ENCODE peak calls at places on chromosomes 13 and 19, in six cellular contexts. B is neuronal stem cell, H is mesenchymal stem cell, X is trophoblast cell, G is H9, C is mesendoderm. L is an unnamed sample.

GRCh38 chr19:51333836-51334460 is 8.0 kb downstream of the VSIG10L start:
- DNase-seq in H (no peak), X (no peak), G (peak), B (no peak), C (peak), L (no peak)

GRCh38 chr19:39262496-39262895 is 5.7 kb upstream of the IFNL2 start:
- DNase-seq in H (no peak), C (no peak), X (peak), G (no peak), B (no peak), L (no peak)

GRCh38 chr19:44904426-44904994 is 1.1 kb upstream of the APOE start:
- DNase-seq in C (peak), X (no peak), B (no peak), G (peak), H (no peak), L (no peak)

GRCh38 chr19:32339988-32340874 is 5.2 kb upstream of the ZNF507 start:
- DNase-seq in B (no peak), H (peak), X (peak), C (peak), G (peak), L (peak)

GRCh38 chr19:45767410-45767880 is 1.6 kb downstream of the SIX5 start:
- DNase-seq in C (peak), X (peak), B (peak), H (peak), G (peak), L (peak)

GRCh38 chr19:39426170-39426569 is 9.6 kb downstream of the RPS16 start:
- DNase-seq in H (peak), G (no peak), X (no peak), C (no peak), B (no peak), L (no peak)

GRCh38 chr19:53158119-53158656 is 665 bp downstream of the ZNF347 start:
- DNase-seq in C (peak), B (peak), X (peak), H (peak), G (peak), L (peak)

GRCh38 chr19:2461751-2462634 is 5.2 kb upstream of the LMNB2 start:
- DNase-seq in G (peak), X (no peak), H (peak), B (peak), C (peak), L (peak)

GRCh38 chr19:7850429-7850819 is 20.4 kb downstream of the EVI5L start:
- DNase-seq in H (peak), G (no peak), B (no peak), X (peak), C (no peak), L (peak)

GRCh38 chr19:16829822-16830289 is 658 bp downstream of the SIN3B start:
- DNase-seq in X (no peak), C (no peak), H (no peak), G (no peak), B (no peak), L (no peak)

GRCh38 chr19:16831531-16831930 is 2.3 kb downstream of the SIN3B start:
- DNase-seq in H (no peak), G (no peak), B (no peak), X (no peak), C (no peak), L (no peak)

GRCh38 chr19:16830679-16831078 is 1.5 kb downstream of the SIN3B start:
- DNase-seq in H (peak), C (no peak), X (no peak), G (no peak), B (no peak), L (peak)

GRCh38 chr19:16825312-16826168 is 3.7 kb upstream of the SIN3B start:
- DNase-seq in H (peak), G (peak), X (peak), B (no peak), C (peak), L (peak)

GRCh38 chr19:16828990-16829821 is at the start of gene SIN3B:
- DNase-seq in B (peak), X (peak), G (peak), H (peak), C (peak), L (peak)
- H3K18ac ChIP-seq in B (peak), X (peak), G (no peak), H (peak), C (peak), L (peak)

DNA sequence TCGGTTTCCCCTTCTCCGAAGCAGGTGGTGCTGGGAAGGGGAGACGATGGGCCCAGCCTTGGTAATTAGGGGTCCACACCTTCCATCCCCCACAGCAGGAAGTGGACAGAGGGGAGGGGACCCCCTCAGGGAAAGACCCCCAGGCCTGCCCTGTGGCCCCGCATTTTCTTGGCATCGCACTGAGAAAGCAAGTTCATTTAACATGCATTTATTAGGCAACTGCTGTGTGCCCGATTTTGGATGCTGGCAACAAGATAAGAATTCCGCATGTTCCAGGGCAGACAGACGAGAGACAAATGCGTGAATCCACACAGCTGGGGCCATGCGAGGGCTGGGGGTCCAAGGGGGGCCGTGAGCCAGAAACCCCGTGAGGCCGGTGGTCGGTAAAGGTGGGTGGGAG is 28.4 kb downstream of the ARID3A start:
- DNase-seq in H (no peak), B (no peak), C (peak), X (no peak), G (no peak), L (no peak)
- H2AK5ac ChIP-seq in H (peak), B (peak), C (peak), X (peak), G (no peak), L (peak)

DNA sequence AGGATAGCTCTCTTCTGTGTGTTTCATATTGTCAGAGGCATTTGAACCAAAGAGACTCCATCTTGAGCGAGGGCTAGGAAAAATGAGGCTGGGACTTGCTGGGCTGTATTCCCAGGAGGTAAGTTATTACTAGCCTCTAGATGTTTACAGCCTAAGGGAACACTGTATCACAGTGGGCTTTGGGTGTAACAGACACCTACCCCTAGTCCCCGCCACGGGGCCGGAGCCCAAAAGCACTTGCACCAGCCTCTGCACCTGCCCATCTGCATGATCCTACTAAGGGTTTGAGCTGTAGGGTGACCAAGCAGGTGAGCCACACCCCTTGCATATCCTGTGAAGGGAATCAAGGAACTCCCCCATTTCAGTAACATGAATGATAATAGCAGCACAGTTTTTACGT is 1972.2 kb downstream of the OLFM4 start:
- DNase-seq in C (no peak), H (no peak), X (no peak), G (peak), B (no peak), L (no peak)
- H3K18ac ChIP-seq in C (no peak), H (no peak), X (no peak), G (no peak), B (no peak), L (no peak)

DNA sequence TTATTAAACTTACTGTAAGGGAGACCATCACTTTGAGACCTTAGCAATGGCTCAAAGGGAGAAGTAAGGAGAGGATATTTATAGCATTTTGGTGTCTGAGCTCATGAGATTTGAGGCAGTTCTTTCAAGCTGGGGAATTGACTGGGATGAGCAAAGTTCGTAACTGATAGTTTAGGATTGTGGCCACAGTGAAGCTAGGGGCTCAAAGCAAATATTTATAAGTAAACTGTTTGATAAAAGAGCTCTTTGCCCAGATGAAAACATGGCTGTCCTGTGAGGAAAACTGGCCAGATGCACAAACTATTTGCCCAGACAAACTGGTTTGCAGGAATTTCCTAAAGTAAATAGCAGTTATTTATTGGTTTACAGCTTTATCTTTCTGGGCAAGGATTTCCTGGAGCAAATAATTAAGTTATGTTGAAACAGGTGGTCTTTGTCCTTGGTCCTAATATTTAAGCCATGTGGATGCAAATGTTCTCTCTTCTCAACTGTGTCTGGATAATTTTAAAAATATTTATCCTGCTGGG is 59.7 kb upstream of the TMTC4 start:
- DNase-seq in H (no peak), C (no peak), X (no peak), B (no peak), G (no peak), L (no peak)
- H2AK5ac ChIP-seq in H (no peak), C (no peak), X (no peak), B (no peak), G (no peak), L (no peak)

GRCh38 chr19:11479090-11479469 is 1.8 kb downstream of the ELAVL3 start:
- DNase-seq in G (no peak), B (no peak), X (no peak), H (no peak), C (no peak), L (no peak)
- H3K18ac ChIP-seq in G (no peak), B (no peak), X (no peak), H (no peak), C (no peak), L (no peak)

DNA sequence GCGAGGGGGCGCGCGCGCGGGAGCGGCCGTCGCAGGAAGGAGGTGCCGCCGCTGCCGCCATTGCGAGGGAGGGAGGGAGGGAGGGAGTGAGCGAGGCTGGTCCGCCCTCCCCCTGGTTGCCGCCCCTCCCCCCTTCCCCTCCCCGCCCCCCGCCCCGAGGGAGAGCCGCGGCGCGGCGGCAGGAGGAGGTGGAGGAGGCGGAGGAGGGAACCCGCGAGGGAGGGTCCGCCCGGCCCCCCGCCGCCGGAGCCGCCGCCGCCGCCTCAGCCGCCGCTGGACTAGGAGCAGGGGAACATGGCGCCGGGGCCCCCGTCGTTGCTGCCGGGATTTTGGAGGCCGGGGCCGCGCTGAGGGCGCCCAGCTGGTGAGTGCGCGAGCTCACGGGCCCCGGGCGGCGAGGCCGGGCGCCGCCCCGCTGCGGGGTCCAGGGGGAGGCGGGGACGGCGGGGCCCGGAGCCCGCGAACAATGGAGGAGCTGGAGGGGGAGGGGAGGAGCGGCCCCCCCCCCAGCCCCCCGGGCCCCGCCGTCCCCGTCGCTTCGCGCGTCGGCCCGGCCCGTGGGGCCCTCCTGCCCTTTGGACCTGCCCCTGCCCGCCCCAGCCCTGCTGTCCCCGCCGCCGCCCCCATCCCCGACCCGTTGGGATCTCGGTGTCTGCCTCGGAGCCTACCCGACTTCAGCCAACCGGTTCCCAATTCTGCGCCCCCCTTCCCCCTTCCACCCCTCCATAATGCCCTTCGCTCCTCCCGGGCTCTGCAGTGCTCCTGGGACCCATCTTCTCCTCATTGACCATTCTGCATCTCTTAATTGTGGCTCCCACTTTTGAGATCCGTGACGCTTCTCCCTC is at the start of gene ARHGAP35:
- DNase-seq in X (no peak), H (no peak), G (peak), B (no peak), C (no peak), L (no peak)
- H2AK5ac ChIP-seq in X (no peak), H (peak), G (no peak), B (peak), C (peak), L (peak)

DNA sequence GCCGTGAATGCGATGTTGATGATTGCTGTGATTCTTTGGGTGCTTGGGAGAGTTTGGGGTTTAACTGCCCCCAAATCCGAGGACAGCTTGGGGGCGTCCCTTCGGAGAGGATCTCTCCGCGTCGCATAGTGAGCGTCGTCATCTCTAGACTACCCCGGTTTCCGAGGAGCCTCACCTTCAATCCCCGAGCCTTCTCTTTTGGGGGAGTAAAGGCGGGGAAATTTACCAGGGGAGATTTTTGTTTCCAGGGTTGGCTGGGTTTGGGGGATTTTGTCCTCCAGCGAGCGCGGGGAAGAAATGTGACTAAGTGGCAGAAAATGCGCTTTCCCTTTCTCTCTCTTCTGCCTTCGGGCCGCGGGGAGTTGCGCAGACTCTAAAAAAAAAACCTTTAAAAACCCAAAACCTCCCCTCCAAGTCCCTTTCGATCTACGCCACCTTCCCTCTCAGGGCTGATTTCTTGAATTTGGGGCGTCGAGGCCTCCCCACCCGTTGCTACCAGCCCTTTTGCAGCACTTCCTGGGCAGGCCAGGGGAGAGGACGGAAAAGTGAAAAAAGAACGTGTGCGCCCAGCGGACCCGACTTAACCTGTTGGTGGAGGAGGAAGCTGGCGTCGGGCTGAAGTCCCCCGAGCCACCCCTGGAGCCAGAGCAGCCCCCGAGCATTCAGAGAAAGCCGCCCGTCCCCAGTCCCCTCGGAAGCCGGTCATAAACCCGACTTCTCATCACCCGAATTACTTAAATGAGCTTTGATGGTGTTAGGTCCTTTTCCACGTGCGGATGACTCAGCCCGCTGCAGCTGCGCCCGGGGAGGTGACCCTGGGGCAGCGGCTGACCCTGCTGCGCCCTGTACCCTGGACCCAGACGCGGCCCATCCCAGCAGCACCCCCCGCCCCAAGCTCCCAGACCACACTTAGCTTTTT is 17.7 kb downstream of the NFIX start:
- DNase-seq in H (peak), G (peak), C (peak), B (no peak), X (peak), L (peak)
- H3K18ac ChIP-seq in H (no peak), G (no peak), C (no peak), B (peak), X (no peak), L (peak)

L was measured in IMR-90.